ENCODE peak calls at places on chromosomes 2 and 18, in six cellular contexts. W, V, D, T, J and P are unnamed samples. For H3K9me3, the result is how much of the 10 kb centered on the place peaks cover.

GRCh38 chr2:60385648-60386047 is 167.8 kb downstream of the BCL11A start:
- DNase-seq in W (no peak), V (no peak), D (peak), T (no peak), J (no peak), P (no peak)

GRCh38 chr2:15929861-15930260 is 10.5 kb upstream of the MYCN start:
- DNase-seq in W (no peak), V (no peak), D (no peak), T (no peak), J (no peak), P (no peak)

GRCh38 chr2:216775043-216775453 is 79.7 kb upstream of the IGFBP5 start:
- DNase-seq in W (no peak), V (no peak), D (peak), T (peak), J (no peak), P (no peak)

GRCh38 chr2:133841905-133842304 is 273.6 kb upstream of the NCKAP5 start:
- DNase-seq in W (no peak), V (no peak), D (no peak), T (no peak), J (no peak), P (no peak)

GRCh38 chr18:57027190-57027708 is 119.6 kb upstream of the BOD1L2 start:
- DNase-seq in W (no peak), V (no peak), D (no peak), T (no peak), J (no peak), P (no peak)

GRCh38 chr2:16386000-16386399 is 279.6 kb downstream of the CYRIA start:
- DNase-seq in W (no peak), V (no peak), D (no peak), T (no peak), J (no peak), P (no peak)

GRCh38 chr2:44392338-44392943 is 30.7 kb downstream of the CAMKMT start:
- DNase-seq in W (peak), V (no peak), D (peak), T (no peak), J (no peak), P (peak)

GRCh38 chr18:49019446-49020045 is 68.8 kb upstream of the SMAD7 start:
- DNase-seq in W (no peak), V (peak), D (no peak), T (no peak), J (no peak), P (no peak)

GRCh38 chr2:219358170-219359075 is 25.9 kb upstream of the RESP18 start:
- DNase-seq in W (no peak), V (no peak), D (no peak), T (no peak), J (no peak), P (no peak)

GRCh38 chr2:3565117-3565516 is 7.0 kb upstream of the RNASEH1 start:
- DNase-seq in W (no peak), V (no peak), D (no peak), T (no peak), J (no peak), P (no peak)

GRCh38 chr18:61957801-61958516 is 65.2 kb upstream of the RNF152 start:
- DNase-seq in W (no peak), V (no peak), D (no peak), T (no peak), J (no peak), P (no peak)

GRCh38 chr2:184272040-184272439 is 326.3 kb upstream of the ZNF804A start:
- DNase-seq in W (no peak), V (no peak), D (no peak), T (no peak), J (no peak), P (no peak)

GRCh38 chr18:3454365-3455089 is 4.6 kb downstream of the TGIF1 start:
- DNase-seq in W (peak), V (no peak), D (peak), T (no peak), J (no peak), P (peak)

GRCh38 chr18:13915391-13915790 is at the start of gene MC2R:
- DNase-seq in W (no peak), V (no peak), D (no peak), T (no peak), J (no peak), P (no peak)

GRCh38 chr2:173750332-173750731 is 214.8 kb downstream of the SP3 start:
- DNase-seq in W (no peak), V (no peak), D (no peak), T (no peak), J (no peak), P (no peak)

GRCh38 chr2:186842373-186842772 is 6.6 kb downstream of the ZSWIM2 start:
- DNase-seq in W (no peak), V (no peak), D (no peak), T (no peak), J (no peak), P (no peak)

GRCh38 chr2:10522726-10523405 is 74.7 kb upstream of the ODC1 start:
- DNase-seq in W (no peak), V (no peak), D (no peak), T (no peak), J (peak), P (no peak)

GRCh38 chr2:152497481-152498052 is 162.6 kb downstream of the FMNL2 start:
- DNase-seq in W (no peak), V (no peak), D (peak), T (no peak), J (no peak), P (no peak)

GRCh38 chr2:203327582-203327917 is 644 bp upstream of the ABI2 start:
- DNase-seq in W (peak), V (no peak), D (no peak), T (no peak), J (no peak), P (no peak)

GRCh38 chr18:44895176-44895798 is 214.6 kb downstream of the SETBP1 start:
- DNase-seq in W (no peak), V (no peak), D (peak), T (peak), J (no peak), P (no peak)

GRCh38 chr2:52289776-52290175 is 1257.8 kb upstream of the NRXN1 start:
- DNase-seq in W (no peak), V (no peak), D (no peak), T (no peak), J (no peak), P (no peak)

GRCh38 chr2:8239402-8240127 is 442.3 kb upstream of the ID2 start:
- DNase-seq in W (no peak), V (no peak), D (no peak), T (no peak), J (no peak), P (peak)

GRCh38 chr18:74351354-74351753 is 35.7 kb downstream of the C18orf63 start:
- DNase-seq in W (no peak), V (no peak), D (peak), T (no peak), J (no peak), P (no peak)

GRCh38 chr18:48875942-48876511 is 74.7 kb downstream of the SMAD7 start:
- DNase-seq in W (no peak), V (peak), D (no peak), T (no peak), J (peak), P (no peak)

GRCh38 chr2:75065402-75066008 is 107.1 kb downstream of the POLE4 start:
- DNase-seq in W (no peak), V (no peak), D (no peak), T (no peak), J (no peak), P (no peak)

GRCh38 chr2:239676716-239677454 is 276.1 kb upstream of the HDAC4 start:
- DNase-seq in W (no peak), V (no peak), D (no peak), T (no peak), J (no peak), P (no peak)

GRCh38 chr2:151410485-151410833 is 757 bp downstream of the RIF1 start:
- DNase-seq in W (peak), V (no peak), D (no peak), T (peak), J (no peak), P (peak)

GRCh38 chr18:26547302-26548143 is 830 bp downstream of the KCTD1 start:
- DNase-seq in W (peak), V (peak), D (peak), T (peak), J (peak), P (peak)

GRCh38 chr18:10798727-10799435 is 273.1 kb downstream of the NAPG start:
- DNase-seq in W (no peak), V (no peak), D (no peak), T (no peak), J (no peak), P (no peak)

GRCh38 chr2:157334335-157334734 is 8.7 kb upstream of the ERMN start:
- DNase-seq in W (no peak), V (no peak), D (no peak), T (no peak), J (no peak), P (no peak)

GRCh38 chr2:223532161-223532560 is 70.0 kb downstream of the SCG2 start:
- DNase-seq in W (no peak), V (no peak), D (no peak), T (no peak), J (no peak), P (no peak)

GRCh38 chr2:239331560-239331959 is 69.3 kb downstream of the HDAC4 start:
- DNase-seq in W (no peak), V (no peak), D (no peak), T (no peak), J (no peak), P (no peak)

GRCh38 chr18:27824275-27824674 is 352.7 kb downstream of the CDH2 start:
- DNase-seq in W (no peak), V (no peak), D (no peak), T (no peak), J (no peak), P (no peak)
- H3K9me3 ChIP-seq in W (under half), V (under half), D (under half), T (under half), J (under half), P (under half)

GRCh38 chr2:33491685-33492084 is 15.2 kb downstream of the RASGRP3 start:
- DNase-seq in W (no peak), V (no peak), D (no peak), T (no peak), J (no peak), P (no peak)
- H3K27ac ChIP-seq in W (no peak), V (no peak), D (no peak), T (no peak), J (peak), P (no peak)

GRCh38 chr2:227870710-227871374 is 589 bp upstream of the DAW1 start:
- DNase-seq in W (no peak), V (no peak), D (peak), T (no peak), J (no peak), P (no peak)

GRCh38 chr2:227872676-227873075 is 1.2 kb downstream of the DAW1 start:
- DNase-seq in W (no peak), V (no peak), D (peak), T (no peak), J (no peak), P (no peak)

GRCh38 chr2:227867386-227867785 is 4.0 kb upstream of the DAW1 start:
- DNase-seq in W (no peak), V (no peak), D (peak), T (no peak), J (no peak), P (no peak)

GRCh38 chr2:227876536-227876882 is 5.1 kb downstream of the DAW1 start:
- DNase-seq in W (no peak), V (no peak), D (peak), T (no peak), J (no peak), P (no peak)

GRCh38 chr2:227871375-227871788 is at the start of gene DAW1:
- DNase-seq in W (peak), V (peak), D (peak), T (peak), J (peak), P (peak)
- H3K4me3 ChIP-seq in W (no peak), V (peak), D (peak), T (peak), J (peak), P (peak)

GRCh38 chr18:78396756-78397155 is 582.9 kb upstream of the SALL3 start:
- DNase-seq in W (no peak), V (no peak), D (no peak), T (no peak), J (no peak), P (no peak)
- H3K9me3 ChIP-seq in W (under half), V (under half), D (under half), T (under half), J (under half), P (under half)